ENCODE peak calls at places on chromosomes 11 and 22, in six cellular contexts. One of them, this sample, is unnamed.

GRCh38 chr11:71446942-71447688 is 1.1 kb downstream of the DHCR7 start:
- DNase-seq in GM23248: peak; percentile 91
- DNase-seq in mammary epithelial cell: peak; percentile 83
- DNase-seq in CD8-positive, alpha-beta T cell: no peak
- DNase-seq in A549: peak; percentile 18
- DNase-seq in breast epithelium: peak; percentile 51
- DNase-seq in this sample: peak; percentile 4

GRCh38 chr11:76759092-76759491 is 24.1 kb upstream of the TSKU start:
- DNase-seq in GM23248: no peak
- DNase-seq in mammary epithelial cell: no peak
- DNase-seq in CD8-positive, alpha-beta T cell: no peak
- DNase-seq in A549: no peak
- DNase-seq in breast epithelium: no peak
- DNase-seq in this sample: no peak

GRCh38 chr11:87092159-87092558 is 54.4 kb downstream of the TMEM135 start:
- DNase-seq in GM23248: peak; percentile 14
- DNase-seq in mammary epithelial cell: peak; percentile 20
- DNase-seq in CD8-positive, alpha-beta T cell: no peak
- DNase-seq in A549: no peak
- DNase-seq in breast epithelium: no peak
- DNase-seq in this sample: no peak

GRCh38 chr11:11498195-11498594 is 123.6 kb downstream of the GALNT18 start:
- DNase-seq in GM23248: no peak
- DNase-seq in mammary epithelial cell: no peak
- DNase-seq in CD8-positive, alpha-beta T cell: no peak
- DNase-seq in A549: no peak
- DNase-seq in breast epithelium: no peak
- DNase-seq in this sample: no peak

GRCh38 chr11:104997288-104997687 is 25.7 kb downstream of the CASP5 start:
- DNase-seq in GM23248: no peak
- DNase-seq in mammary epithelial cell: no peak
- DNase-seq in CD8-positive, alpha-beta T cell: no peak
- DNase-seq in A549: peak; percentile 33
- DNase-seq in breast epithelium: no peak
- DNase-seq in this sample: no peak

GRCh38 chr11:64351136-64351631 is 7.8 kb upstream of the RPS6KA4 start:
- DNase-seq in GM23248: no peak
- DNase-seq in mammary epithelial cell: no peak
- DNase-seq in CD8-positive, alpha-beta T cell: no peak
- DNase-seq in A549: no peak
- DNase-seq in breast epithelium: no peak
- DNase-seq in this sample: no peak

GRCh38 chr22:48832592-48832991 is 995.1 kb downstream of the BRD1 start:
- DNase-seq in GM23248: no peak
- DNase-seq in mammary epithelial cell: no peak
- DNase-seq in CD8-positive, alpha-beta T cell: no peak
- DNase-seq in A549: no peak
- DNase-seq in breast epithelium: no peak
- DNase-seq in this sample: no peak

GRCh38 chr11:120131941-120132644 is 5.8 kb downstream of the TRIM29 start:
- DNase-seq in GM23248: no peak
- DNase-seq in mammary epithelial cell: peak; percentile 91
- DNase-seq in CD8-positive, alpha-beta T cell: no peak
- DNase-seq in A549: no peak
- DNase-seq in breast epithelium: peak; percentile 46
- DNase-seq in this sample: no peak

GRCh38 chr11:125954945-125955640 is 9.2 kb downstream of the VSIG10L2 start:
- DNase-seq in GM23248: no peak
- DNase-seq in mammary epithelial cell: no peak
- DNase-seq in CD8-positive, alpha-beta T cell: no peak
- DNase-seq in A549: no peak
- DNase-seq in breast epithelium: no peak
- DNase-seq in this sample: no peak

GRCh38 chr22:38930512-38930911 is 26.9 kb upstream of the APOBEC3A start:
- DNase-seq in GM23248: no peak
- DNase-seq in mammary epithelial cell: no peak
- DNase-seq in CD8-positive, alpha-beta T cell: no peak
- DNase-seq in A549: no peak
- DNase-seq in breast epithelium: no peak
- DNase-seq in this sample: no peak

GRCh38 chr11:125263268-125263790 is 98.8 kb downstream of the PKNOX2 start:
- DNase-seq in GM23248: peak; percentile 99
- DNase-seq in mammary epithelial cell: peak; percentile 13
- DNase-seq in CD8-positive, alpha-beta T cell: no peak
- DNase-seq in A549: no peak
- DNase-seq in breast epithelium: no peak
- DNase-seq in this sample: no peak

GRCh38 chr22:29773233-29773632 is 6.1 kb downstream of the UQCR10 start:
- DNase-seq in GM23248: peak; percentile 69
- DNase-seq in mammary epithelial cell: peak; percentile 79
- DNase-seq in CD8-positive, alpha-beta T cell: no peak
- DNase-seq in A549: peak; percentile 31
- DNase-seq in breast epithelium: no peak
- DNase-seq in this sample: no peak

GRCh38 chr22:48746789-48747425 is 1080.8 kb downstream of the BRD1 start:
- DNase-seq in GM23248: no peak
- DNase-seq in mammary epithelial cell: no peak
- DNase-seq in CD8-positive, alpha-beta T cell: no peak
- DNase-seq in A549: no peak
- DNase-seq in breast epithelium: peak; percentile 40
- DNase-seq in this sample: no peak

GRCh38 chr11:1682225-1682901 is 14.6 kb upstream of the KRTAP5-6 start:
- DNase-seq in GM23248: no peak
- DNase-seq in mammary epithelial cell: no peak
- DNase-seq in CD8-positive, alpha-beta T cell: no peak
- DNase-seq in A549: no peak
- DNase-seq in breast epithelium: no peak
- DNase-seq in this sample: no peak

GRCh38 chr22:43017525-43018290 is 2.8 kb upstream of the PACSIN2 start:
- DNase-seq in GM23248: no peak
- DNase-seq in mammary epithelial cell: no peak
- DNase-seq in CD8-positive, alpha-beta T cell: no peak
- DNase-seq in A549: no peak
- DNase-seq in breast epithelium: no peak
- DNase-seq in this sample: no peak

GRCh38 chr11:61153593-61154090 is 7.6 kb downstream of the VPS37C start:
- DNase-seq in GM23248: peak; percentile 80
- DNase-seq in mammary epithelial cell: no peak
- DNase-seq in CD8-positive, alpha-beta T cell: no peak
- DNase-seq in A549: no peak
- DNase-seq in breast epithelium: peak; percentile 22
- DNase-seq in this sample: no peak

GRCh38 chr22:36926721-36927435 is 13.4 kb downstream of the CSF2RB start:
- DNase-seq in GM23248: no peak
- DNase-seq in mammary epithelial cell: no peak
- DNase-seq in CD8-positive, alpha-beta T cell: no peak
- DNase-seq in A549: no peak
- DNase-seq in breast epithelium: no peak
- DNase-seq in this sample: no peak

GRCh38 chr11:12556788-12557384 is 117.3 kb upstream of the TEAD1 start:
- DNase-seq in GM23248: peak; percentile 94
- DNase-seq in mammary epithelial cell: no peak
- DNase-seq in CD8-positive, alpha-beta T cell: no peak
- DNase-seq in A549: peak; percentile 80
- DNase-seq in breast epithelium: peak; percentile 65
- DNase-seq in this sample: no peak

GRCh38 chr22:45785458-45785857 is 113.8 kb downstream of the ATXN10 start:
- DNase-seq in GM23248: peak; percentile 54
- DNase-seq in mammary epithelial cell: peak; percentile 64
- DNase-seq in CD8-positive, alpha-beta T cell: no peak
- DNase-seq in A549: peak; percentile 75
- DNase-seq in breast epithelium: no peak
- DNase-seq in this sample: no peak

GRCh38 chr11:58625826-58626460 is 3.5 kb downstream of the CNTF start:
- DNase-seq in GM23248: peak; percentile 52
- DNase-seq in mammary epithelial cell: peak; percentile 36
- DNase-seq in CD8-positive, alpha-beta T cell: no peak
- DNase-seq in A549: no peak
- DNase-seq in breast epithelium: no peak
- DNase-seq in this sample: no peak

GRCh38 chr11:18853086-18853720 is 61.6 kb upstream of the PTPN5 start:
- DNase-seq in GM23248: peak; percentile 36
- DNase-seq in mammary epithelial cell: peak; percentile 41
- DNase-seq in CD8-positive, alpha-beta T cell: no peak
- DNase-seq in A549: peak; percentile 57
- DNase-seq in breast epithelium: no peak
- DNase-seq in this sample: no peak

GRCh38 chr11:76670475-76671235 is at the start of gene LRRC32:
- DNase-seq in GM23248: peak; percentile 40
- DNase-seq in mammary epithelial cell: no peak
- DNase-seq in CD8-positive, alpha-beta T cell: no peak
- DNase-seq in A549: no peak
- DNase-seq in breast epithelium: peak; percentile 39
- DNase-seq in this sample: peak; percentile 67

DNA sequence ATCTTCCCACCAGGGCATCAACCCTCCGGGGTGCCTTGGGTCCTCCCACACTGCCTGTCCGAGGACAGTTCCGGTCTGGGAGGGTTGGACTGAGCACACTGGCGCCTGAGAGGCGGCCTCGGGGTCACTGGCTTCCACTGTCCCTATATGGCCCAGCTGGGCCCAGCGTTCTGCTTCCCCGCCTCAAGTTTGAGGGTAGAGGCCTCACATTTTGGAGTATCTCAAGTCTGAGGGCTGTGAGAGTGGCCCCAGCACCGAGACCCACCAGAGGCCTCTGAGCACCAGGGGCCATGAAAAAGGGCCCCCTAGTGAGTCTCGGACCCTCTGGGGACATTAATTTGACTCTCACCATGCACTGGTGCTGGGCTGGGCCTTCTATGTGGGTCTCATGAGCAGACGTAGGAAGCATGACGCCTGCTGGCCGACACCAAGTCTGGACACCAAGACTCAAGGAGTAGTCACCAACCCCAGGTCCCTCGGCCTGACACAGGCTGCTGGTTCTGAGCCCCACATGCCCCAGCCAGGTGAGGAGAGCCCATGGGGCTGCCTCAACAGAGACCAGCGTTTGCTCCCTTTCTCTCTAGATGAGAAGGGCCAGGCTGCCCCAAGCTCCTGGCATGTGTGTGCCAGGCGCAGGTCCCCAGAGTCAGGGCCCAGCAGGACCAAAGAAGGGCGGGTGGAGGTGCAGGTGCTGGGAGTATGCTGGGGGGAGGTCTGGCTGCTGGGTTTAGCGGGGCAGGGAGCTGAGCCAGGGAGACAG is 27.5 kb downstream of the ARVCF start:
- DNase-seq in GM23248: no peak
- DNase-seq in mammary epithelial cell: no peak
- DNase-seq in CD8-positive, alpha-beta T cell: peak; percentile 5
- DNase-seq in A549: no peak
- DNase-seq in breast epithelium: no peak
- DNase-seq in this sample: no peak
- H3K4me1 ChIP-seq in GM23248: peaks cover 4% of the 10 kb centered on the region
- H3K4me1 ChIP-seq in mammary epithelial cell: peaks cover 27% of the 10 kb centered on the region
- H3K4me1 ChIP-seq in CD8-positive, alpha-beta T cell: peaks cover 8% of the 10 kb centered on the region
- H3K4me1 ChIP-seq in A549: peaks cover 13% of the 10 kb centered on the region
- H3K4me1 ChIP-seq in breast epithelium: peaks cover 8% of the 10 kb centered on the region
- H3K4me1 ChIP-seq in this sample: peaks cover 11% of the 10 kb centered on the region

GRCh38 chr11:44625759-44626523 is 60.5 kb downstream of the CD82 start:
- DNase-seq in GM23248: no peak
- DNase-seq in mammary epithelial cell: no peak
- DNase-seq in CD8-positive, alpha-beta T cell: no peak
- DNase-seq in A549: no peak
- DNase-seq in breast epithelium: no peak
- DNase-seq in this sample: no peak
- H3K4me1 ChIP-seq in GM23248: no peaks in the 10 kb centered on the region
- H3K4me1 ChIP-seq in mammary epithelial cell: no peaks in the 10 kb centered on the region
- H3K4me1 ChIP-seq in CD8-positive, alpha-beta T cell: peaks cover 11% of the 10 kb centered on the region
- H3K4me1 ChIP-seq in A549: no peaks in the 10 kb centered on the region
- H3K4me1 ChIP-seq in breast epithelium: peaks cover 8% of the 10 kb centered on the region
- H3K4me1 ChIP-seq in this sample: peaks cover 7% of the 10 kb centered on the region

DNA sequence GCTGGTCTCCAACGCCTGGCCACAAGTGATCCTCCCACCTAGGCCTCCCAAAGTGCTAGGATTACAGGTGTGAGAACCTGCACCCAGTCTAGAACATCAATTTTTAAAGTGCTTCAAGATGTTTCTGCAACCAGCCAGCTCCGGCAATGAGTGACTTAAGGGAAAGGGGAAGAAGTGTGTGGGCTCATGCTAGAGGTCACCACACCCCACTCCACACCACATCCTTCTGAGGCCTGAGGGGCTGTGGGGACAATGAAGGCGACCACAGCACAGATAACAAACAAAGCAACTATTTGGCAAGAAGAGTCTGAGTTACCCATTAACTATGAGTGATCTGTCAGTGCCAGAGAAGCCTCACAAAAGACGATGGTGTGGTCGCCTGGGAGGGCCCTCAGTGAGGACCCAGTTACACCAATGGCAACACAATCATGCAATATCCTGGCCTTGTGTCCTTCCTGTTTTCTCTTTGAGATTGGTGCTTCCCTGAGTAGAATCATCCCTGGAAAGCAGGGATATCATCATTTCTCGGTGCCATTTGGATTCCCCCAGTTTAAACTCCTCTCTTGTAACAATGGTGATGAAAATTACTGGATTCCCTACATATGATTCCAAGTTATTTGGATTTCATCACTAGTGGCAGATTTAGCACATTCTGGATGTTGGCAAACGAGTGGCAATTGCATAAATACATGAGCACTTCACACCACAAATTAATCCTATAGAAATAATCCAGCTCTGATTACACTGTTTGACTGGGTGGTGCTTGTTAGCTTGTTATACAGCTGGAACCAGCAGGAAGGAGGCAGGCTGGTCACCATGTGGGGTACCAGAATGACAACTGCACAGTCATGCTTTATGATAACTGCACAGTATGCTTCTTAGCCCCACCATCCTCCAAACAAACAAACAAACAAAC is 18.4 kb downstream of the ABTB2 start:
- DNase-seq in GM23248: peak; percentile 15
- DNase-seq in mammary epithelial cell: no peak
- DNase-seq in CD8-positive, alpha-beta T cell: no peak
- DNase-seq in A549: peak; percentile 77
- DNase-seq in breast epithelium: no peak
- DNase-seq in this sample: no peak
- H3K4me1 ChIP-seq in GM23248: peaks cover 30% of the 10 kb centered on the region
- H3K4me1 ChIP-seq in mammary epithelial cell: peaks cover 14% of the 10 kb centered on the region
- H3K4me1 ChIP-seq in CD8-positive, alpha-beta T cell: no peaks in the 10 kb centered on the region
- H3K4me1 ChIP-seq in A549: peaks cover 91% of the 10 kb centered on the region
- H3K4me1 ChIP-seq in breast epithelium: no peaks in the 10 kb centered on the region
- H3K4me1 ChIP-seq in this sample: no peaks in the 10 kb centered on the region

GRCh38 chr22:17906978-17907730 is 117.2 kb downstream of the MICAL3 start:
- DNase-seq in GM23248: no peak
- DNase-seq in mammary epithelial cell: no peak
- DNase-seq in CD8-positive, alpha-beta T cell: no peak
- DNase-seq in A549: no peak
- DNase-seq in breast epithelium: no peak
- DNase-seq in this sample: no peak

GRCh38 chr22:17903564-17904295 is 120.6 kb downstream of the MICAL3 start:
- DNase-seq in GM23248: no peak
- DNase-seq in mammary epithelial cell: no peak
- DNase-seq in CD8-positive, alpha-beta T cell: no peak
- DNase-seq in A549: no peak
- DNase-seq in breast epithelium: no peak
- DNase-seq in this sample: no peak

GRCh38 chr22:17907731-17908051 is 116.7 kb downstream of the MICAL3 start:
- DNase-seq in GM23248: peak; percentile 35
- DNase-seq in mammary epithelial cell: no peak
- DNase-seq in CD8-positive, alpha-beta T cell: no peak
- DNase-seq in A549: no peak
- DNase-seq in breast epithelium: no peak
- DNase-seq in this sample: no peak

GRCh38 chr22:17902960-17903359 is 121.4 kb downstream of the MICAL3 start:
- DNase-seq in GM23248: no peak
- DNase-seq in mammary epithelial cell: no peak
- DNase-seq in CD8-positive, alpha-beta T cell: no peak
- DNase-seq in A549: no peak
- DNase-seq in breast epithelium: no peak
- DNase-seq in this sample: no peak

GRCh38 chr22:17905445-17905844 is 118.9 kb downstream of the MICAL3 start:
- DNase-seq in GM23248: no peak
- DNase-seq in mammary epithelial cell: no peak
- DNase-seq in CD8-positive, alpha-beta T cell: no peak
- DNase-seq in A549: no peak
- DNase-seq in breast epithelium: no peak
- DNase-seq in this sample: no peak
- H3K4me1 ChIP-seq in GM23248: peaks cover 10% of the 10 kb centered on the region
- H3K4me1 ChIP-seq in mammary epithelial cell: peaks cover 10% of the 10 kb centered on the region
- H3K4me1 ChIP-seq in CD8-positive, alpha-beta T cell: no peaks in the 10 kb centered on the region
- H3K4me1 ChIP-seq in A549: peaks cover 20% of the 10 kb centered on the region
- H3K4me1 ChIP-seq in breast epithelium: peaks cover 3% of the 10 kb centered on the region
- H3K4me1 ChIP-seq in this sample: no peaks in the 10 kb centered on the region

This sample was measured in CD4-positive, CD25-positive, alpha-beta regulatory T cell.